ENCODE peak calls at places on chromosomes 13 and 19, in six cellular contexts. One of them, this sample, is unnamed.

GRCh38 chr19:55193481-55193880 is 13.4 kb upstream of the SYT5 start:
- DNase-seq in nephron progenitor cell: no peak
- DNase-seq in stimulated activated CD4-positive, alpha-beta T cell treated with anti-CD3 and anti-CD28 coated beads, Interleukin-2, amount 100 ng/mL, for 48 hours: no peak
- DNase-seq in GM13976: no peak
- DNase-seq in cardiac fibroblast: no peak
- DNase-seq in activated CD8-positive, alpha-beta memory T cell treated with anti-CD3 and anti-CD28 coated beads for 4 hours: no peak
- DNase-seq in this sample: no peak

GRCh38 chr13:40095695-40096356 is 440.4 kb downstream of the COG6 start:
- DNase-seq in cardiac fibroblast: no peak
- DNase-seq in stimulated activated CD4-positive, alpha-beta T cell treated with anti-CD3 and anti-CD28 coated beads, Interleukin-2, amount 100 ng/mL, for 48 hours: no peak
- DNase-seq in activated CD8-positive, alpha-beta memory T cell treated with anti-CD3 and anti-CD28 coated beads for 4 hours: no peak
- DNase-seq in nephron progenitor cell: no peak
- DNase-seq in GM13976: no peak
- DNase-seq in this sample: no peak

GRCh38 chr13:20175406-20175794 is 14.5 kb upstream of the GJA3 start:
- DNase-seq in cardiac fibroblast: no peak
- DNase-seq in activated CD8-positive, alpha-beta memory T cell treated with anti-CD3 and anti-CD28 coated beads for 4 hours: no peak
- DNase-seq in stimulated activated CD4-positive, alpha-beta T cell treated with anti-CD3 and anti-CD28 coated beads, Interleukin-2, amount 100 ng/mL, for 48 hours: no peak
- DNase-seq in nephron progenitor cell: no peak
- DNase-seq in GM13976: no peak
- DNase-seq in this sample: no peak

GRCh38 chr13:46992383-46992952 is 95.6 kb upstream of the HTR2A start:
- DNase-seq in stimulated activated CD4-positive, alpha-beta T cell treated with anti-CD3 and anti-CD28 coated beads, Interleukin-2, amount 100 ng/mL, for 48 hours: no peak
- DNase-seq in nephron progenitor cell: no peak
- DNase-seq in activated CD8-positive, alpha-beta memory T cell treated with anti-CD3 and anti-CD28 coated beads for 4 hours: no peak
- DNase-seq in cardiac fibroblast: peak
- DNase-seq in GM13976: no peak
- DNase-seq in this sample: no peak

GRCh38 chr19:4130635-4131438 is 6.9 kb upstream of the MAP2K2 start:
- DNase-seq in nephron progenitor cell: no peak
- DNase-seq in activated CD8-positive, alpha-beta memory T cell treated with anti-CD3 and anti-CD28 coated beads for 4 hours: no peak
- DNase-seq in GM13976: no peak
- DNase-seq in stimulated activated CD4-positive, alpha-beta T cell treated with anti-CD3 and anti-CD28 coated beads, Interleukin-2, amount 100 ng/mL, for 48 hours: no peak
- DNase-seq in cardiac fibroblast: peak
- DNase-seq in this sample: no peak

GRCh38 chr19:18097217-18097992 is at the start of gene MAST3:
- DNase-seq in cardiac fibroblast: peak
- DNase-seq in nephron progenitor cell: peak
- DNase-seq in activated CD8-positive, alpha-beta memory T cell treated with anti-CD3 and anti-CD28 coated beads for 4 hours: peak
- DNase-seq in stimulated activated CD4-positive, alpha-beta T cell treated with anti-CD3 and anti-CD28 coated beads, Interleukin-2, amount 100 ng/mL, for 48 hours: peak
- DNase-seq in GM13976: peak
- DNase-seq in this sample: peak

GRCh38 chr19:53621885-53622710 is 9.7 kb upstream of the DPRX start:
- DNase-seq in cardiac fibroblast: no peak
- DNase-seq in stimulated activated CD4-positive, alpha-beta T cell treated with anti-CD3 and anti-CD28 coated beads, Interleukin-2, amount 100 ng/mL, for 48 hours: no peak
- DNase-seq in GM13976: no peak
- DNase-seq in nephron progenitor cell: no peak
- DNase-seq in activated CD8-positive, alpha-beta memory T cell treated with anti-CD3 and anti-CD28 coated beads for 4 hours: no peak
- DNase-seq in this sample: no peak

GRCh38 chr13:76993021-76993420 is 1.1 kb downstream of the CLN5 start:
- DNase-seq in activated CD8-positive, alpha-beta memory T cell treated with anti-CD3 and anti-CD28 coated beads for 4 hours: no peak
- DNase-seq in GM13976: no peak
- DNase-seq in stimulated activated CD4-positive, alpha-beta T cell treated with anti-CD3 and anti-CD28 coated beads, Interleukin-2, amount 100 ng/mL, for 48 hours: no peak
- DNase-seq in nephron progenitor cell: no peak
- DNase-seq in cardiac fibroblast: peak
- DNase-seq in this sample: no peak

GRCh38 chr13:51885651-51886050 is 23.9 kb downstream of the CCDC70 start:
- DNase-seq in activated CD8-positive, alpha-beta memory T cell treated with anti-CD3 and anti-CD28 coated beads for 4 hours: no peak
- DNase-seq in cardiac fibroblast: no peak
- DNase-seq in nephron progenitor cell: no peak
- DNase-seq in GM13976: no peak
- DNase-seq in stimulated activated CD4-positive, alpha-beta T cell treated with anti-CD3 and anti-CD28 coated beads, Interleukin-2, amount 100 ng/mL, for 48 hours: no peak
- DNase-seq in this sample: no peak

GRCh38 chr19:50873056-50873455 is at the start of gene KLK2:
- DNase-seq in activated CD8-positive, alpha-beta memory T cell treated with anti-CD3 and anti-CD28 coated beads for 4 hours: no peak
- DNase-seq in cardiac fibroblast: no peak
- DNase-seq in GM13976: no peak
- DNase-seq in stimulated activated CD4-positive, alpha-beta T cell treated with anti-CD3 and anti-CD28 coated beads, Interleukin-2, amount 100 ng/mL, for 48 hours: no peak
- DNase-seq in nephron progenitor cell: no peak
- DNase-seq in this sample: no peak

GRCh38 chr13:52393572-52394357 is 12.2 kb downstream of the THSD1 start:
- DNase-seq in GM13976: no peak
- DNase-seq in cardiac fibroblast: no peak
- DNase-seq in stimulated activated CD4-positive, alpha-beta T cell treated with anti-CD3 and anti-CD28 coated beads, Interleukin-2, amount 100 ng/mL, for 48 hours: no peak
- DNase-seq in activated CD8-positive, alpha-beta memory T cell treated with anti-CD3 and anti-CD28 coated beads for 4 hours: no peak
- DNase-seq in nephron progenitor cell: no peak
- DNase-seq in this sample: no peak

GRCh38 chr19:30449673-30450072 is 77.5 kb downstream of the ZNF536 start:
- DNase-seq in nephron progenitor cell: no peak
- DNase-seq in cardiac fibroblast: no peak
- DNase-seq in GM13976: no peak
- DNase-seq in stimulated activated CD4-positive, alpha-beta T cell treated with anti-CD3 and anti-CD28 coated beads, Interleukin-2, amount 100 ng/mL, for 48 hours: no peak
- DNase-seq in activated CD8-positive, alpha-beta memory T cell treated with anti-CD3 and anti-CD28 coated beads for 4 hours: no peak
- DNase-seq in this sample: no peak

GRCh38 chr19:56252699-56253422 is 19.7 kb upstream of the EDDM13 start:
- DNase-seq in activated CD8-positive, alpha-beta memory T cell treated with anti-CD3 and anti-CD28 coated beads for 4 hours: peak
- DNase-seq in nephron progenitor cell: peak
- DNase-seq in GM13976: peak
- DNase-seq in stimulated activated CD4-positive, alpha-beta T cell treated with anti-CD3 and anti-CD28 coated beads, Interleukin-2, amount 100 ng/mL, for 48 hours: peak
- DNase-seq in cardiac fibroblast: peak
- DNase-seq in this sample: peak

GRCh38 chr13:44801990-44802389 is 187.3 kb downstream of the NUFIP1 start:
- DNase-seq in activated CD8-positive, alpha-beta memory T cell treated with anti-CD3 and anti-CD28 coated beads for 4 hours: no peak
- DNase-seq in nephron progenitor cell: no peak
- DNase-seq in GM13976: no peak
- DNase-seq in stimulated activated CD4-positive, alpha-beta T cell treated with anti-CD3 and anti-CD28 coated beads, Interleukin-2, amount 100 ng/mL, for 48 hours: no peak
- DNase-seq in cardiac fibroblast: peak
- DNase-seq in this sample: no peak

GRCh38 chr13:92103673-92104296 is 705.4 kb downstream of the GPC5 start:
- DNase-seq in cardiac fibroblast: no peak
- DNase-seq in activated CD8-positive, alpha-beta memory T cell treated with anti-CD3 and anti-CD28 coated beads for 4 hours: no peak
- DNase-seq in stimulated activated CD4-positive, alpha-beta T cell treated with anti-CD3 and anti-CD28 coated beads, Interleukin-2, amount 100 ng/mL, for 48 hours: no peak
- DNase-seq in GM13976: no peak
- DNase-seq in nephron progenitor cell: peak
- DNase-seq in this sample: no peak

GRCh38 chr19:44800461-44800860 is 8.4 kb upstream of the BCAM start:
- DNase-seq in cardiac fibroblast: peak
- DNase-seq in nephron progenitor cell: peak
- DNase-seq in GM13976: peak
- DNase-seq in stimulated activated CD4-positive, alpha-beta T cell treated with anti-CD3 and anti-CD28 coated beads, Interleukin-2, amount 100 ng/mL, for 48 hours: peak
- DNase-seq in activated CD8-positive, alpha-beta memory T cell treated with anti-CD3 and anti-CD28 coated beads for 4 hours: peak
- DNase-seq in this sample: peak

GRCh38 chr19:18521692-18522123 is at the start of gene ELL:
- DNase-seq in cardiac fibroblast: no peak
- DNase-seq in GM13976: no peak
- DNase-seq in activated CD8-positive, alpha-beta memory T cell treated with anti-CD3 and anti-CD28 coated beads for 4 hours: no peak
- DNase-seq in nephron progenitor cell: no peak
- DNase-seq in stimulated activated CD4-positive, alpha-beta T cell treated with anti-CD3 and anti-CD28 coated beads, Interleukin-2, amount 100 ng/mL, for 48 hours: no peak
- DNase-seq in this sample: no peak

GRCh38 chr19:39858541-39858940 is 12.4 kb upstream of the FBL start:
- DNase-seq in nephron progenitor cell: peak
- DNase-seq in GM13976: no peak
- DNase-seq in activated CD8-positive, alpha-beta memory T cell treated with anti-CD3 and anti-CD28 coated beads for 4 hours: no peak
- DNase-seq in stimulated activated CD4-positive, alpha-beta T cell treated with anti-CD3 and anti-CD28 coated beads, Interleukin-2, amount 100 ng/mL, for 48 hours: no peak
- DNase-seq in cardiac fibroblast: no peak
- DNase-seq in this sample: no peak

GRCh38 chr13:79749985-79750551 is 269.1 kb downstream of the NDFIP2 start:
- DNase-seq in activated CD8-positive, alpha-beta memory T cell treated with anti-CD3 and anti-CD28 coated beads for 4 hours: no peak
- DNase-seq in cardiac fibroblast: peak
- DNase-seq in nephron progenitor cell: no peak
- DNase-seq in GM13976: no peak
- DNase-seq in stimulated activated CD4-positive, alpha-beta T cell treated with anti-CD3 and anti-CD28 coated beads, Interleukin-2, amount 100 ng/mL, for 48 hours: no peak
- DNase-seq in this sample: no peak

GRCh38 chr19:40231544-40232424 is 5.3 kb upstream of the CCNP start:
- DNase-seq in cardiac fibroblast: no peak
- DNase-seq in activated CD8-positive, alpha-beta memory T cell treated with anti-CD3 and anti-CD28 coated beads for 4 hours: no peak
- DNase-seq in GM13976: no peak
- DNase-seq in stimulated activated CD4-positive, alpha-beta T cell treated with anti-CD3 and anti-CD28 coated beads, Interleukin-2, amount 100 ng/mL, for 48 hours: no peak
- DNase-seq in nephron progenitor cell: peak
- DNase-seq in this sample: no peak

GRCh38 chr13:23399254-23399796 is 34.2 kb downstream of the SACS start:
- DNase-seq in activated CD8-positive, alpha-beta memory T cell treated with anti-CD3 and anti-CD28 coated beads for 4 hours: no peak
- DNase-seq in cardiac fibroblast: no peak
- DNase-seq in nephron progenitor cell: no peak
- DNase-seq in GM13976: no peak
- DNase-seq in stimulated activated CD4-positive, alpha-beta T cell treated with anti-CD3 and anti-CD28 coated beads, Interleukin-2, amount 100 ng/mL, for 48 hours: no peak
- DNase-seq in this sample: no peak

GRCh38 chr13:41842029-41842428 is 118.9 kb downstream of the VWA8 start:
- DNase-seq in GM13976: no peak
- DNase-seq in activated CD8-positive, alpha-beta memory T cell treated with anti-CD3 and anti-CD28 coated beads for 4 hours: no peak
- DNase-seq in stimulated activated CD4-positive, alpha-beta T cell treated with anti-CD3 and anti-CD28 coated beads, Interleukin-2, amount 100 ng/mL, for 48 hours: no peak
- DNase-seq in cardiac fibroblast: peak
- DNase-seq in nephron progenitor cell: no peak
- DNase-seq in this sample: no peak

GRCh38 chr13:72151241-72151640 is 284.2 kb upstream of the DACH1 start:
- DNase-seq in activated CD8-positive, alpha-beta memory T cell treated with anti-CD3 and anti-CD28 coated beads for 4 hours: no peak
- DNase-seq in cardiac fibroblast: peak
- DNase-seq in GM13976: no peak
- DNase-seq in stimulated activated CD4-positive, alpha-beta T cell treated with anti-CD3 and anti-CD28 coated beads, Interleukin-2, amount 100 ng/mL, for 48 hours: no peak
- DNase-seq in nephron progenitor cell: no peak
- DNase-seq in this sample: no peak

GRCh38 chr13:55566334-55566733 is 1574.4 kb upstream of the PRR20A start:
- DNase-seq in activated CD8-positive, alpha-beta memory T cell treated with anti-CD3 and anti-CD28 coated beads for 4 hours: no peak
- DNase-seq in GM13976: no peak
- DNase-seq in nephron progenitor cell: no peak
- DNase-seq in cardiac fibroblast: no peak
- DNase-seq in stimulated activated CD4-positive, alpha-beta T cell treated with anti-CD3 and anti-CD28 coated beads, Interleukin-2, amount 100 ng/mL, for 48 hours: no peak
- DNase-seq in this sample: no peak

GRCh38 chr19:15551183-15552004 is 43.1 kb downstream of the CYP4F22 start:
- DNase-seq in nephron progenitor cell: peak
- DNase-seq in activated CD8-positive, alpha-beta memory T cell treated with anti-CD3 and anti-CD28 coated beads for 4 hours: peak
- DNase-seq in stimulated activated CD4-positive, alpha-beta T cell treated with anti-CD3 and anti-CD28 coated beads, Interleukin-2, amount 100 ng/mL, for 48 hours: peak
- DNase-seq in cardiac fibroblast: peak
- DNase-seq in GM13976: peak
- DNase-seq in this sample: peak

GRCh38 chr19:2223959-2224358 is 12.2 kb downstream of the PLEKHJ1 start:
- DNase-seq in activated CD8-positive, alpha-beta memory T cell treated with anti-CD3 and anti-CD28 coated beads for 4 hours: no peak
- DNase-seq in stimulated activated CD4-positive, alpha-beta T cell treated with anti-CD3 and anti-CD28 coated beads, Interleukin-2, amount 100 ng/mL, for 48 hours: no peak
- DNase-seq in nephron progenitor cell: no peak
- DNase-seq in GM13976: no peak
- DNase-seq in cardiac fibroblast: no peak
- DNase-seq in this sample: no peak

GRCh38 chr13:64314286-64314685 is 2898.6 kb upstream of the PCDH20 start:
- DNase-seq in activated CD8-positive, alpha-beta memory T cell treated with anti-CD3 and anti-CD28 coated beads for 4 hours: no peak
- DNase-seq in GM13976: no peak
- DNase-seq in cardiac fibroblast: peak
- DNase-seq in nephron progenitor cell: no peak
- DNase-seq in stimulated activated CD4-positive, alpha-beta T cell treated with anti-CD3 and anti-CD28 coated beads, Interleukin-2, amount 100 ng/mL, for 48 hours: no peak
- DNase-seq in this sample: no peak

GRCh38 chr13:44703371-44703770 is 127.2 kb upstream of the TSC22D1 start:
- DNase-seq in cardiac fibroblast: peak
- DNase-seq in nephron progenitor cell: no peak
- DNase-seq in stimulated activated CD4-positive, alpha-beta T cell treated with anti-CD3 and anti-CD28 coated beads, Interleukin-2, amount 100 ng/mL, for 48 hours: no peak
- DNase-seq in activated CD8-positive, alpha-beta memory T cell treated with anti-CD3 and anti-CD28 coated beads for 4 hours: no peak
- DNase-seq in GM13976: no peak
- DNase-seq in this sample: no peak

GRCh38 chr19:46471116-46471733 is at the start of gene PNMA8A:
- DNase-seq in GM13976: peak
- DNase-seq in activated CD8-positive, alpha-beta memory T cell treated with anti-CD3 and anti-CD28 coated beads for 4 hours: no peak
- DNase-seq in nephron progenitor cell: peak
- DNase-seq in cardiac fibroblast: peak
- DNase-seq in stimulated activated CD4-positive, alpha-beta T cell treated with anti-CD3 and anti-CD28 coated beads, Interleukin-2, amount 100 ng/mL, for 48 hours: no peak
- DNase-seq in this sample: peak

GRCh38 chr13:76289558-76289957 is 596.6 kb downstream of the KCTD12 start:
- DNase-seq in nephron progenitor cell: no peak
- DNase-seq in GM13976: no peak
- DNase-seq in activated CD8-positive, alpha-beta memory T cell treated with anti-CD3 and anti-CD28 coated beads for 4 hours: no peak
- DNase-seq in cardiac fibroblast: no peak
- DNase-seq in stimulated activated CD4-positive, alpha-beta T cell treated with anti-CD3 and anti-CD28 coated beads, Interleukin-2, amount 100 ng/mL, for 48 hours: no peak
- DNase-seq in this sample: no peak

GRCh38 chr19:42023121-42023942 is 29.3 kb upstream of the ATP1A3 start:
- DNase-seq in GM13976: peak
- DNase-seq in stimulated activated CD4-positive, alpha-beta T cell treated with anti-CD3 and anti-CD28 coated beads, Interleukin-2, amount 100 ng/mL, for 48 hours: no peak
- DNase-seq in activated CD8-positive, alpha-beta memory T cell treated with anti-CD3 and anti-CD28 coated beads for 4 hours: no peak
- DNase-seq in nephron progenitor cell: peak
- DNase-seq in cardiac fibroblast: peak
- DNase-seq in this sample: peak

GRCh38 chr19:36097036-36097435 is 13.9 kb upstream of the OVOL3 start:
- DNase-seq in stimulated activated CD4-positive, alpha-beta T cell treated with anti-CD3 and anti-CD28 coated beads, Interleukin-2, amount 100 ng/mL, for 48 hours: no peak
- DNase-seq in cardiac fibroblast: peak
- DNase-seq in activated CD8-positive, alpha-beta memory T cell treated with anti-CD3 and anti-CD28 coated beads for 4 hours: no peak
- DNase-seq in nephron progenitor cell: no peak
- DNase-seq in GM13976: no peak
- DNase-seq in this sample: no peak

GRCh38 chr13:20960663-20961309 is 58.2 kb upstream of the XPO4 start:
- DNase-seq in stimulated activated CD4-positive, alpha-beta T cell treated with anti-CD3 and anti-CD28 coated beads, Interleukin-2, amount 100 ng/mL, for 48 hours: no peak
- DNase-seq in activated CD8-positive, alpha-beta memory T cell treated with anti-CD3 and anti-CD28 coated beads for 4 hours: no peak
- DNase-seq in cardiac fibroblast: no peak
- DNase-seq in nephron progenitor cell: no peak
- DNase-seq in GM13976: no peak
- DNase-seq in this sample: no peak